ENCODE peak calls at places on chromosomes 7 and 10, in ten cellular contexts. N is CD8-positive, alpha-beta T cell; D is chondrocyte; M is IMR-90; A is choroid plexus epithelial cell; S is tibial artery; Y is astrocyte of the cerebellum; W is GM13977; O is heart left ventricle; C is transverse colon. G is an unnamed sample.

GRCh38 chr10:26879744-26880143 is 19.0 kb upstream of the ABI1 start:
- DNase-seq in Y (no peak), D (no peak), O (no peak), M (no peak), C (peak), W (no peak), S (no peak), A (no peak), N (no peak), G (peak)

GRCh38 chr10:11396311-11396960 is 215.0 kb downstream of the USP6NL start:
- DNase-seq in D (no peak), W (no peak), N (no peak), S (no peak), C (no peak), O (no peak), M (no peak), A (no peak), Y (no peak), G (no peak)

GRCh38 chr7:14762552-14762951 is 140.0 kb downstream of the DGKB start:
- DNase-seq in W (no peak), D (no peak), C (no peak), A (no peak), N (no peak), M (no peak), S (no peak), O (no peak), Y (no peak), G (no peak)

GRCh38 chr10:15745748-15746147 is 26.0 kb upstream of the ITGA8 start:
- DNase-seq in W (no peak), A (peak), D (no peak), C (no peak), Y (no peak), S (no peak), M (peak), N (no peak), O (peak), G (no peak)

GRCh38 chr7:106217089-106217542 is 67.7 kb downstream of the NAMPT start:
- DNase-seq in W (no peak), S (peak), C (peak), D (no peak), A (peak), Y (no peak), M (peak), N (no peak), O (peak), G (no peak)

GRCh38 chr10:102813734-102814455 is 23.3 kb downstream of the CYP17A1 start:
- DNase-seq in N (no peak), D (no peak), O (no peak), M (peak), S (peak), Y (no peak), W (no peak), A (peak), C (peak), G (no peak)

GRCh38 chr7:1144269-1144771 is 15.7 kb downstream of the ZFAND2A start:
- DNase-seq in Y (peak), M (no peak), N (no peak), C (no peak), D (peak), W (peak), S (no peak), O (peak), A (peak), G (peak)

GRCh38 chr7:18384491-18385143 is 110.9 kb upstream of the HDAC9 start:
- DNase-seq in S (no peak), M (no peak), A (no peak), D (no peak), O (no peak), W (no peak), Y (no peak), N (no peak), C (no peak), G (no peak)

GRCh38 chr10:12107781-12108180 is 21.7 kb upstream of the SEC61A2 start:
- DNase-seq in M (no peak), N (no peak), D (no peak), O (no peak), Y (no peak), S (no peak), W (no peak), C (no peak), A (no peak), G (no peak)

GRCh38 chr7:139697031-139697430 is 80.8 kb downstream of the HIPK2 start:
- DNase-seq in O (no peak), Y (no peak), N (no peak), C (no peak), W (no peak), S (no peak), M (no peak), A (no peak), D (no peak), G (no peak)

GRCh38 chr10:86872757-86873156 is 84.7 kb downstream of the MMRN2 start:
- DNase-seq in A (peak), W (no peak), C (no peak), O (no peak), Y (no peak), M (no peak), S (peak), N (no peak), D (no peak), G (no peak)

GRCh38 chr7:120725376-120726039 is 132.4 kb downstream of the TSPAN12 start:
- DNase-seq in N (no peak), Y (peak), W (peak), S (no peak), M (peak), D (no peak), O (no peak), A (peak), C (no peak), G (no peak)

GRCh38 chr10:60149003-60149402 is 240.7 kb downstream of the ANK3 start:
- DNase-seq in W (no peak), D (no peak), S (no peak), N (no peak), C (peak), O (no peak), A (no peak), Y (no peak), M (no peak), G (no peak)

GRCh38 chr7:155458317-155459132 is 596 bp downstream of the EN2 start:
- DNase-seq in S (no peak), Y (no peak), D (no peak), W (peak), O (no peak), N (no peak), A (no peak), C (no peak), M (no peak), G (no peak)

GRCh38 chr7:12703881-12704280 is 16.4 kb downstream of the ARL4A start:
- DNase-seq in A (peak), N (no peak), D (no peak), M (peak), Y (no peak), O (no peak), C (no peak), W (no peak), S (no peak), G (no peak)

DNA sequence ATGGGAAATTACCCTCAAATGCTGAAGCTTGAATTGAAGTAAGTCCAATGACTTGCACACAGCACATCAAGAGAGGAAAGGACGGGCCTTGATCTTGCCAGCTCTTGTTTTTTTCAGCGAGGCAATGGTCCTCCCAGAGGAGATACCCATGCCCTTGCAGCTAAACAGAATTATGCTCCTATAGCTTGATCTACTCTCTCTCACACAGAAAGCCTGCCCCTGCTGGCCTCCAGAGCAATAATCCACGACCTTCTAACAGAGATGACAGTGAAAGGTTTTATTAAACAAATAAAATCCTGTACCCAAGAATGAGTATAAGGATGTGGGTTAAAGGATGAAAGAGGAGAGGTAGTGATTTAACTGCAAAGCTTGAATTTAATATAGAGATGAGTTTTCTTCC is 268.0 kb downstream of the ADRA2A start:
- DNase-seq in M (no peak), W (no peak), N (no peak), S (no peak), C (no peak), O (no peak), A (no peak), D (no peak), Y (no peak), G (no peak)
- TF ChIP-seq CTCF in M (no peak), W (peak), N (no peak), S (no peak), C (no peak), O (no peak), A (no peak), D (peak), Y (no peak), G (no peak)

DNA sequence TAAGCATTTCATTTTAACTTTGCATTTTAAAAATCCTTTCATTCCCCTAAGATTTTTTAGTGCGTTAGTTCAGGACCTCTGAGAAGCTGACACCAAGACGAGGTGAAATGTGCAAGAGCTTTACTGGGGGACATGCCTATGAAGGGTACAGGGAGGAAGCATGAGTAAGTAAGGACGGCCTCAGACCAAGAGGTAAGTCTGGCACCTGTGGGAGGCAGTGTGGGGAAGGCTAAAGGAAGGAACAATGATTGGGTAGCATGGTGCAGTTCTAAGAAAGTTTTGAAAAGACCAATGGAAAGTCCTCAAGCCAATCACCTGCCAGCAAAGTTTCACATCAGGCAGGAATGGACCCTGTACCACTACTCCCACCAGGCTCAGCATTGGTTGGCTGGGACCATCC is 369.2 kb downstream of the GFRA1 start:
- DNase-seq in D (no peak), W (no peak), N (no peak), O (no peak), C (no peak), M (no peak), S (no peak), A (no peak), Y (no peak), G (no peak)
- TF ChIP-seq CTCF in D (no peak), W (no peak), N (no peak), O (no peak), C (no peak), M (no peak), S (no peak), A (no peak), Y (no peak), G (no peak)

DNA sequence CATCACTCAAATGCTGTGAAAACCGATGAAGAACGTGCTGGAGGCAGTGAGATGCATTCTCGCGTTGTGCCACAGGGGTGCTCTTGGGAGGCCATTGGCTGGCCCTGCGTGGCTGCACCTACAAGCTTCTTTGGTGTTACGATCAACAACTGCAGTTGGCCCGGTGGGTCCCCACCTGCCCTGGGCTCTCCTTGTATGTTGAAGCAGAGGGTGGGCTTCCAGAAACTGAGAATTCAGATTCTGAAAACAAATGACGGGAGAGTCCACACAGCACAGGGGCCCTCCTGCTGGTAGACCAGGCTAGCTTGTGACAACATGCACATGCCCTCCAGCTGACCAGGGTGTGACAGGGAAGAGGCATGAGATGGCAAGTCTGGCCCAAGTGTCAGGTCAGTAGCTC is 23.7 kb upstream of the DDC start:
- DNase-seq in C (no peak), O (no peak), D (no peak), N (no peak), M (no peak), Y (no peak), A (peak), S (no peak), W (no peak), G (no peak)
- TF ChIP-seq CTCF in C (no peak), O (no peak), D (peak), N (no peak), M (no peak), Y (peak), A (peak), S (no peak), W (no peak), G (no peak)

GRCh38 chr10:111357859-111358258 is 281.0 kb downstream of the ADRA2A start:
- DNase-seq in Y (no peak), D (no peak), N (no peak), M (no peak), W (no peak), C (no peak), O (no peak), S (no peak), A (no peak), G (no peak)

GRCh38 chr10:111354859-111355258 is 278.0 kb downstream of the ADRA2A start:
- DNase-seq in W (no peak), A (no peak), C (no peak), M (no peak), D (no peak), O (no peak), S (no peak), Y (no peak), N (no peak), G (no peak)

GRCh38 chr10:111356571-111356970 is 279.7 kb downstream of the ADRA2A start:
- DNase-seq in O (no peak), Y (no peak), S (no peak), N (no peak), A (no peak), W (no peak), M (no peak), C (no peak), D (no peak), G (no peak)

DNA sequence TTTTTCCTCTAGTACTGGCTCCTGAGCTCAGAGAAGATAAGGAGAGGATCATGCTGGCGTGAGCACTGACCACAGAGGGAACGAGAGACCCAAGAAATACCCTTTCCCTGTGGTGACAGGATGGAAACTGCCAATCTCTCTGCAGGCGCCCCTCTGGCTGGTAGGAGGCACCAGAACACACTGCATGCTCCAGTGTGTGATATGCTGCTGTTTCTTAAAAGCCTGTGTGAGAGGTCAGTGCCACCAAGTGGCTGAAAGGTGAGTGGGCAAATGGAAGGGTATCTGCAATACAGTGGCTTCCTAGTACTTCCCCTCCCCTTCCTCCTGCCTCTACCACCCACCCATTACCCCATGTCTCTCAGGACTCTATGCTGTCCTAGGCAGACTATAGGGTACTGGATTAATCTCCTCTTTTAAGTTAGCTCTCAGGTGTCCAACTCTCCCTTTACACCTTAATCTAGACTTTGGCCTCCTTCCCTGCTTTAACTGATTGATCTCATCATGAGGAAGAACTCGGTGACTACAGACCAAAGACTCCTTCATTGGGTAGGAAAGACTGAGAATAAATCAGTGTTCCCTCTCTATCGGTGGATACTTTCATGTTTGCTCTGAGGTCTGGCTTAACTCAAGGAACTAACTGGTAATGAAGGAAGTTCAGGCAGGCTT is 283.6 kb downstream of the ADRA2A start:
- DNase-seq in Y (no peak), M (no peak), S (peak), N (no peak), A (peak), D (no peak), O (peak), W (peak), C (peak), G (no peak)
- TF ChIP-seq CTCF in Y (peak), M (peak), S (no peak), N (no peak), A (no peak), D (peak), O (peak), W (peak), C (peak), G (peak)

GRCh38 chr10:116764979-116765378 is 22.6 kb upstream of the HSPA12A start:
- DNase-seq in A (no peak), N (no peak), D (no peak), S (no peak), C (no peak), M (no peak), Y (no peak), W (no peak), O (no peak), G (no peak)

GRCh38 chr10:116763440-116763839 is 21.1 kb upstream of the HSPA12A start:
- DNase-seq in A (no peak), O (no peak), D (no peak), W (no peak), S (no peak), Y (no peak), C (no peak), N (no peak), M (no peak), G (no peak)

GRCh38 chr10:116767235-116767634 is 24.9 kb upstream of the HSPA12A start:
- DNase-seq in Y (no peak), A (no peak), N (no peak), S (no peak), O (no peak), C (peak), M (no peak), W (no peak), D (no peak), G (no peak)

GRCh38 chr10:116766241-116767198 is 24.2 kb upstream of the HSPA12A start:
- DNase-seq in Y (no peak), W (no peak), M (no peak), D (no peak), O (no peak), N (no peak), S (no peak), C (no peak), A (no peak), G (no peak)

DNA sequence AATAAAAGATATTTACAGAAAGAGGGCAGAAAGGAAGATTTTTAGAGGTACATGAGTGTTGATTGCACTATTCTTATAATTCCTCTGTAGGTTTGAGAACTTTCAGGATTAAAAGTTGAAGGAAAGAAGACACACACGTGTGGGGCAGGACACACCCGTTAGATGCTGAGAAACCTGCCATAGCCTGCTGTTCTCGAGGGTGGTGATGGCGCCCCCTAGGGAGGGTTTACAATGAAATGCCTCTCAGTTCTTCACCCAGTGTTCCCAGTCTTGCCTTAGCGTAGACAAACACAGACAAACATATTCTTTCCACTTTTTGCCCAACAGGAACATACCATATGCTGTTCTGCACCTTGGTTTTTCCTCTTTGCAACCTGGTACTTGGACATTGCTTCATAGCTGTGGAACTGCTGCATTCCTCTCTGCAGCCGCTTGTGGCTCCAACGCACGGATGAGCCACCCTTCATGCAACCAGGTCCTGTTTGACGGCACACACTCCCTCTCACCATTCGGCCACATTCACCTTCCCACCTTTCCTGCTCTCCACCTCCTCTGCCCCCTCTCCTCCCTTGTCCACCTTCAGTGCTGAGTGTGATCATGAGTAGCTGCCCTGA is 23.3 kb upstream of the HSPA12A start:
- DNase-seq in S (no peak), C (peak), A (peak), M (no peak), Y (no peak), D (no peak), O (no peak), N (peak), W (peak), G (peak)
- TF ChIP-seq CTCF in S (peak), C (peak), A (peak), M (peak), Y (peak), D (peak), O (peak), N (no peak), W (peak), G (peak)

GRCh38 chr7:150900675-150901074 is 48.4 kb downstream of the AOC1 start:
- DNase-seq in W (no peak), O (no peak), D (no peak), C (no peak), Y (no peak), N (no peak), A (no peak), S (no peak), M (no peak), G (no peak)

GRCh38 chr7:150903627-150904026 is 51.3 kb downstream of the AOC1 start:
- DNase-seq in C (peak), O (peak), Y (peak), W (no peak), A (peak), N (no peak), M (peak), D (no peak), S (no peak), G (peak)

GRCh38 chr7:150898475-150899011 is 46.2 kb downstream of the AOC1 start:
- DNase-seq in M (peak), O (peak), D (no peak), Y (peak), N (peak), C (peak), W (peak), A (peak), S (peak), G (peak)

GRCh38 chr7:150902078-150903033 is 50.0 kb downstream of the AOC1 start:
- DNase-seq in N (no peak), O (no peak), Y (no peak), A (no peak), M (no peak), C (peak), D (no peak), S (no peak), W (no peak), G (no peak)

DNA sequence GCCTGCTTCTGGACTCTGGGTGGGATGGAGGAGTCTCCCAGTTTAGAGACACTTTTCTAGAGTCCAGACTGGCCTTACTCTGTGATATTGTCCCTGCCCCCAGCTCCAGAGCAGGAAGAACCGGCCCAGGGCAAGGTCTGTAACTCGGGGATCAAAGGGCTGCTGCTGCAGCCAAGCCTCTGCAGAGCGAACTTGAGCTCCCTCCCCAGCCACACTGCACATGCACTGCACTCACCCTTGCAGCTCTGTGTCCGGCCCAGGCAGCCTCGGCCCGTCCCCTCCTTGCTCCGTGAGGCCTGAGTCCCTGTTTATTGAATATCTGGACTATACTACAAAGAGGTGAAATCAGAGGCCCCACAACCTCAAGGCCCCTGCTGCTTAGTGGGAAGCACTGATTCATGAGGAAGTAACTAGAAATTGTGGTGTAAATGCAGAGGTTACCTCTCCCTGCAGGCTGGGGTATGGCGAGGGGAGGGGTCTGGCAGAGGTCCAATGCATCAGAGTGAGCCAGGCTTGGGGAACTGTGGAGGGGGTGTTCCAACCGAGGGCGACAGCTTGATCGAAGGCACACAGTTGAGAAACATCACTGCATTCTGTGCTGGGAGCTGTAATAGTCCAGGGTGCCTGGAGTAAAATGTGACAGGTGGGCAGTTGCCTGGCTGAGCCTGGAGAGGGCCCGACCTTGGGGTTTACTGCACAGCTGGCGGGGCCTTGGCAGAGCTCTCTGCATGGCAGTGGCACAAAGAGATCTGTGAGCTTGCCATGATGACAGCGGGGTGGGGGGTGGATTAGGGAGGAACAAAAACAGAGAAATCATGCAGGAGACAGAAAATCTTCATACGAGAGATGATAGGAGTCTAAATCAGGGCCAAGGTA is 49.1 kb downstream of the AOC1 start:
- DNase-seq in D (no peak), C (peak), Y (no peak), W (no peak), A (peak), N (no peak), M (no peak), O (no peak), S (no peak), G (no peak)
- TF ChIP-seq CTCF in D (no peak), C (no peak), Y (no peak), W (no peak), A (no peak), N (no peak), M (no peak), O (no peak), S (no peak), G (no peak)